ENCODE peak calls at places on chromosomes 3 and 15, in eight cellular contexts. K, X, S, F, V, E, C and H are unnamed samples.

GRCh38 chr3:55676643-55677042 is 189.5 kb upstream of the WNT5A start:
- DNase-seq in K (no peak), X (no peak), S (no peak), F (no peak), V (no peak), E (no peak), C (no peak), H (no peak)

GRCh38 chr3:187064210-187065115 is 74.8 kb downstream of the RPL39L start:
- DNase-seq in K (no peak), X (no peak), S (no peak), F (no peak), V (no peak), E (no peak), C (no peak), H (peak; percentile 28)

GRCh38 chr15:37574985-37575384 is 359.5 kb upstream of the TMCO5A start:
- DNase-seq in K (no peak), X (no peak), S (no peak), F (no peak), V (no peak), E (no peak), C (no peak), H (no peak)

GRCh38 chr3:76415384-76415783 is 624.5 kb upstream of the ROBO2 start:
- DNase-seq in K (no peak), X (no peak), S (no peak), F (no peak), V (no peak), E (no peak), C (no peak), H (no peak)

GRCh38 chr3:16704938-16705337 is 99.7 kb upstream of the DAZL start:
- DNase-seq in K (no peak), X (no peak), S (no peak), F (no peak), V (no peak), E (no peak), C (no peak), H (peak; percentile 54)

GRCh38 chr3:17605032-17605431 is 137.4 kb downstream of the TBC1D5 start:
- DNase-seq in K (no peak), X (no peak), S (peak; percentile 47), F (no peak), V (no peak), E (no peak), C (no peak), H (no peak)

GRCh38 chr3:18443670-18444596 is 18.8 kb upstream of the SATB1 start:
- DNase-seq in K (peak; percentile 50), X (peak; percentile 58), S (no peak), F (no peak), V (no peak), E (peak; percentile 31), C (no peak), H (no peak)

GRCh38 chr3:195873971-195874370 is 34.4 kb downstream of the TNK2 start:
- DNase-seq in K (no peak), X (no peak), S (no peak), F (no peak), V (no peak), E (no peak), C (no peak), H (no peak)

GRCh38 chr15:33131880-33132279 is 62.6 kb downstream of the FMN1 start:
- DNase-seq in K (no peak), X (no peak), S (no peak), F (no peak), V (no peak), E (no peak), C (no peak), H (no peak)

GRCh38 chr15:60419752-60420151 is 22.0 kb upstream of the ANXA2 start:
- DNase-seq in K (no peak), X (no peak), S (no peak), F (no peak), V (no peak), E (no peak), C (no peak), H (no peak)

GRCh38 chr15:40743921-40744809 is 10.9 kb downstream of the RMDN3 start:
- DNase-seq in K (no peak), X (peak; percentile 52), S (no peak), F (no peak), V (peak; percentile 50), E (no peak), C (no peak), H (peak; percentile 28)

GRCh38 chr15:50321680-50322079 is 33.3 kb downstream of the GABPB1 start:
- DNase-seq in K (no peak), X (no peak), S (no peak), F (no peak), V (no peak), E (no peak), C (no peak), H (no peak)

GRCh38 chr3:166052440-166052839 is 215.2 kb upstream of the BCHE start:
- DNase-seq in K (no peak), X (no peak), S (no peak), F (no peak), V (no peak), E (no peak), C (no peak), H (no peak)
- H3K27ac ChIP-seq in K (no peak overlapping the region), X (no peak overlapping the region), S (no peak overlapping the region), F (no peak overlapping the region), V (no peak overlapping the region), E (no peak overlapping the region), C (no peak overlapping the region), H (no peak overlapping the region)

GRCh38 chr3:184599143-184599542 is 37.6 kb downstream of the EPHB3 start:
- DNase-seq in K (no peak), X (no peak), S (no peak), F (no peak), V (no peak), E (no peak), C (no peak), H (no peak)

GRCh38 chr3:184598220-184598927 is 36.8 kb downstream of the EPHB3 start:
- DNase-seq in K (no peak), X (no peak), S (no peak), F (no peak), V (no peak), E (no peak), C (no peak), H (no peak)

GRCh38 chr3:184596233-184596632 is 34.6 kb downstream of the EPHB3 start:
- DNase-seq in K (no peak), X (no peak), S (no peak), F (no peak), V (no peak), E (no peak), C (no peak), H (no peak)

GRCh38 chr3:184596886-184597575 is 35.4 kb downstream of the EPHB3 start:
- DNase-seq in K (no peak), X (no peak), S (no peak), F (no peak), V (no peak), E (no peak), C (no peak), H (no peak)

DNA sequence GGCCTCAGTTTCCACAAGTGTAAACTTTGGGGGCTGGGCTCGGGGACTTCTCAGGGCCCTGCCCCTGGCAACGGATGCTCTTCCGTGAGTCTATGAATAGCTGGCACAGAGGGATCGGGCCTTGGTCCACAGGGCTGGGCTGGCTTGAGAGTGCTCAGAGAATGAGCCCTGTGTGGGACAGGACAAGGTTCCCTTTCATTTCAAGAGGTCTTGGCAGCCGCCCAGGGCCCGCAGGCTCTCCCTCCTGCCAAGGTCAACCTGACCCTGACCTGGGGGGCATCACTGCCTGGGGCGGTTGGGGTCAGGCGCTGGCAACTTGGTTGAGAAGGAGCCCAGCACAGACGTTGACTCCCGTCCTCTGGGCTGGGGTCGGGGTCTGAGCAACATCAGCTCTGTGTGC is 36.2 kb downstream of the EPHB3 start:
- DNase-seq in K (no peak), X (no peak), S (no peak), F (no peak), V (no peak), E (no peak), C (no peak), H (no peak)
- H3K27ac ChIP-seq in K (peak overlapping the region; percentile 10), X (no peak overlapping the region), S (no peak overlapping the region), F (no peak overlapping the region), V (no peak overlapping the region), E (no peak overlapping the region), C (no peak overlapping the region), H (no peak overlapping the region)

GRCh38 chr3:110485389-110485788 is 586.2 kb upstream of the NECTIN3 start:
- DNase-seq in K (no peak), X (no peak), S (no peak), F (no peak), V (no peak), E (no peak), C (no peak), H (no peak)

GRCh38 chr3:110478377-110479054 is 593.1 kb upstream of the NECTIN3 start:
- DNase-seq in K (no peak), X (no peak), S (no peak), F (no peak), V (no peak), E (no peak), C (no peak), H (no peak)

DNA sequence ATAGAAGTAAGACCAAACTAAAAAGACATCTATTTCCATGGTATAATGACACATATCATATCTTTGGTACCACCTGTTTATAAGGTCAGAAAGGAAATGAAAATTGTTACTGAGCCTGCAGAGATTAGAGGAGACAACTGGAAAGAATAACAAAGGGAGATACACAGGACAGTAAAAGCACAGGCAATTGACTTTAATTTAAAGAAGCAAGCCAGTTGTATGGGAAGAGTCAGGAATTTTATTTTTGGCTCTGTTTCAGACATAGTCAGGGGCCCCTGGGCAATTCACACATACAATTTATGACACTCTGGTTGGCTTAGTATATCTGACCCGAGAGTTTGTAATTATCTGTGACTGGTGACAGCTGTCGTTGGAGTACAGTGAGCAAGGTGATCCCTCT is 591.9 kb upstream of the NECTIN3 start:
- DNase-seq in K (no peak), X (no peak), S (no peak), F (no peak), V (no peak), E (no peak), C (no peak), H (no peak)
- H3K27ac ChIP-seq in K (no peak overlapping the region), X (no peak overlapping the region), S (no peak overlapping the region), F (no peak overlapping the region), V (no peak overlapping the region), E (no peak overlapping the region), C (no peak overlapping the region), H (no peak overlapping the region)

GRCh38 chr3:126419886-126420786 is 25.4 kb downstream of the CFAP100 start:
- DNase-seq in K (no peak), X (peak; percentile 40), S (no peak), F (no peak), V (no peak), E (no peak), C (no peak), H (no peak)
- H3K27ac ChIP-seq in K (no peak overlapping the region), X (no peak overlapping the region), S (no peak overlapping the region), F (no peak overlapping the region), V (no peak overlapping the region), E (no peak overlapping the region), C (no peak overlapping the region), H (no peak overlapping the region)

GRCh38 chr15:83498374-83498773 is 51.2 kb downstream of the SH3GL3 start:
- DNase-seq in K (no peak), X (no peak), S (no peak), F (no peak), V (no peak), E (no peak), C (no peak), H (no peak)
- H3K27ac ChIP-seq in K (no peak overlapping the region), X (no peak overlapping the region), S (no peak overlapping the region), F (no peak overlapping the region), V (no peak overlapping the region), E (no peak overlapping the region), C (no peak overlapping the region), H (no peak overlapping the region)

DNA sequence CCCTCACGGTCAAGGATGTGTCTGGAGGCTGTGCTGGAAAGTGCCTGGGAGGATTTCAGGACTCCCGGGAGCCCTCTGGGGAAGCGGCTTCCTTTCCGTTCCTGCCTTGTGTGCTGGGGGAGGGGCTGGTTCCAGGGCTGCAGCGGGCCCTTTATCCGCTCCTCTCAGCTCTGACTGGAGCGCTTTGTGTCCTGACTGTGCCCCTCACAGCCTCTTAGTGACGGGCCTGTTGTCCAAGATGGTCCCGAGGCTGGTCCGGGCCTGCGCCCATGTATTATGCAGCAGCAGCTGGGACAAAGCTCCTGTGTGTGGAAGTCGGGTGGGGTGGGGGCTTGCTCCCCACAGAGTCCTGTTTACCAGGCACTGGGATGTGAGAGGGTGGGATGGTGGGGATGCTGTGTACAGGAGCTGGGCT is 35.8 kb downstream of the CORO2B start:
- DNase-seq in K (peak; percentile 65), X (no peak), S (no peak), F (no peak), V (no peak), E (no peak), C (peak; percentile 85), H (no peak)
- H3K27ac ChIP-seq in K (peak overlapping the region; percentile 37), X (peak overlapping the region; percentile 26), S (no peak overlapping the region), F (no peak overlapping the region), V (no peak overlapping the region), E (peak overlapping the region; percentile 26), C (peak overlapping the region; percentile 99), H (no peak overlapping the region)